ENCODE peak calls at places on chromosome 5, in six cellular contexts. One of them, this sample, is unnamed.

GRCh38 chr5:149940941-149941644 is 3.5 kb downstream of the PDE6A start:
- DNase-seq in lower lobe of right lung: no peak
- DNase-seq in IMR-90: no peak
- DNase-seq in GM23248: no peak
- DNase-seq in dorsolateral prefrontal cortex: no peak
- DNase-seq in CD8-positive, alpha-beta memory T cell: no peak
- DNase-seq in this sample: no peak

GRCh38 chr5:32339198-32339597 is 26.5 kb upstream of the MTMR12 start:
- DNase-seq in CD8-positive, alpha-beta memory T cell: no peak
- DNase-seq in IMR-90: peak
- DNase-seq in lower lobe of right lung: no peak
- DNase-seq in GM23248: peak
- DNase-seq in dorsolateral prefrontal cortex: no peak
- DNase-seq in this sample: no peak

GRCh38 chr5:85893996-85894395 is 723.7 kb upstream of the COX7C start:
- DNase-seq in lower lobe of right lung: no peak
- DNase-seq in GM23248: no peak
- DNase-seq in dorsolateral prefrontal cortex: no peak
- DNase-seq in CD8-positive, alpha-beta memory T cell: no peak
- DNase-seq in IMR-90: no peak
- DNase-seq in this sample: no peak

GRCh38 chr5:112023766-112024165 is 266.8 kb upstream of the NREP start:
- DNase-seq in IMR-90: no peak
- DNase-seq in GM23248: no peak
- DNase-seq in CD8-positive, alpha-beta memory T cell: no peak
- DNase-seq in dorsolateral prefrontal cortex: no peak
- DNase-seq in lower lobe of right lung: no peak
- DNase-seq in this sample: no peak

GRCh38 chr5:42366051-42366450 is 57.2 kb upstream of the GHR start:
- DNase-seq in CD8-positive, alpha-beta memory T cell: no peak
- DNase-seq in IMR-90: no peak
- DNase-seq in dorsolateral prefrontal cortex: no peak
- DNase-seq in GM23248: no peak
- DNase-seq in lower lobe of right lung: no peak
- DNase-seq in this sample: no peak

GRCh38 chr5:73917433-73917832 is 291.4 kb downstream of the ARHGEF28 start:
- DNase-seq in GM23248: no peak
- DNase-seq in CD8-positive, alpha-beta memory T cell: no peak
- DNase-seq in lower lobe of right lung: no peak
- DNase-seq in IMR-90: no peak
- DNase-seq in dorsolateral prefrontal cortex: peak
- DNase-seq in this sample: no peak

GRCh38 chr5:105057001-105057436 is 1494.4 kb upstream of the NUDT12 start:
- DNase-seq in CD8-positive, alpha-beta memory T cell: no peak
- DNase-seq in IMR-90: no peak
- DNase-seq in dorsolateral prefrontal cortex: no peak
- DNase-seq in lower lobe of right lung: no peak
- DNase-seq in GM23248: no peak
- DNase-seq in this sample: no peak

GRCh38 chr5:36552626-36553393 is 53.6 kb upstream of the SLC1A3 start:
- DNase-seq in dorsolateral prefrontal cortex: no peak
- DNase-seq in GM23248: peak
- DNase-seq in CD8-positive, alpha-beta memory T cell: no peak
- DNase-seq in lower lobe of right lung: no peak
- DNase-seq in IMR-90: no peak
- DNase-seq in this sample: no peak

GRCh38 chr5:111779260-111780254 is 22.6 kb upstream of the NREP start:
- DNase-seq in IMR-90: peak
- DNase-seq in dorsolateral prefrontal cortex: no peak
- DNase-seq in GM23248: peak
- DNase-seq in lower lobe of right lung: no peak
- DNase-seq in CD8-positive, alpha-beta memory T cell: no peak
- DNase-seq in this sample: no peak

GRCh38 chr5:180799902-180800801 is 2.5 kb downstream of the MGAT1 start:
- DNase-seq in lower lobe of right lung: no peak
- DNase-seq in GM23248: peak
- DNase-seq in CD8-positive, alpha-beta memory T cell: no peak
- DNase-seq in dorsolateral prefrontal cortex: no peak
- DNase-seq in IMR-90: peak
- DNase-seq in this sample: no peak

GRCh38 chr5:152532714-152533113 is 127.6 kb upstream of the NMUR2 start:
- DNase-seq in IMR-90: peak
- DNase-seq in GM23248: peak
- DNase-seq in CD8-positive, alpha-beta memory T cell: no peak
- DNase-seq in dorsolateral prefrontal cortex: no peak
- DNase-seq in lower lobe of right lung: no peak
- DNase-seq in this sample: no peak

GRCh38 chr5:60479542-60479941 is 220.4 kb downstream of the DEPDC1B start:
- DNase-seq in dorsolateral prefrontal cortex: no peak
- DNase-seq in IMR-90: no peak
- DNase-seq in GM23248: no peak
- DNase-seq in lower lobe of right lung: no peak
- DNase-seq in CD8-positive, alpha-beta memory T cell: no peak
- DNase-seq in this sample: no peak

DNA sequence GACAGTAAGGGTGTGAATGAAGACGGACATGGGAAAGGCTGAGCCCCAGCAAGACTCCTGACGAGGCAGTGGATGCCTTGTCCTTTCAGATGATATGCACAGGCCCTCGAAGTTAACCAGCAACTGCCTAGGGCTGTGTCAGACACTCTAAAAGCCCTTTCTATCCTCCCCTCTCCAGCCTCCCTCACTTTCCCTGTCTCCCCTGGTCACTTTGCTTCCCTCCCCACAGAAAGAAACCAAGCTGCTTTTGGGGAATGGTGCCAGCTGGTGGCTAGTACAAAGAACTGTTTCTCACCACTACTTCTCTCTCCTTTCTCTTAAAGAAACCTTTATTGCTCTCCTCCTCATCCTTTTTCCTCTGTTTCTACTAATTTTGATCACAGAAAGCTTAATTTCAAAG is 21.4 kb downstream of the LHFPL2 start:
- DNase-seq in CD8-positive, alpha-beta memory T cell: no peak
- DNase-seq in dorsolateral prefrontal cortex: no peak
- DNase-seq in GM23248: peak
- DNase-seq in IMR-90: no peak
- DNase-seq in lower lobe of right lung: no peak
- DNase-seq in this sample: no peak
- H3K27ac ChIP-seq in CD8-positive, alpha-beta memory T cell: no peak
- H3K27ac ChIP-seq in dorsolateral prefrontal cortex: no peak
- H3K27ac ChIP-seq in GM23248: no peak
- H3K27ac ChIP-seq in IMR-90: no peak
- H3K27ac ChIP-seq in lower lobe of right lung: no peak
- H3K27ac ChIP-seq in this sample: no peak

DNA sequence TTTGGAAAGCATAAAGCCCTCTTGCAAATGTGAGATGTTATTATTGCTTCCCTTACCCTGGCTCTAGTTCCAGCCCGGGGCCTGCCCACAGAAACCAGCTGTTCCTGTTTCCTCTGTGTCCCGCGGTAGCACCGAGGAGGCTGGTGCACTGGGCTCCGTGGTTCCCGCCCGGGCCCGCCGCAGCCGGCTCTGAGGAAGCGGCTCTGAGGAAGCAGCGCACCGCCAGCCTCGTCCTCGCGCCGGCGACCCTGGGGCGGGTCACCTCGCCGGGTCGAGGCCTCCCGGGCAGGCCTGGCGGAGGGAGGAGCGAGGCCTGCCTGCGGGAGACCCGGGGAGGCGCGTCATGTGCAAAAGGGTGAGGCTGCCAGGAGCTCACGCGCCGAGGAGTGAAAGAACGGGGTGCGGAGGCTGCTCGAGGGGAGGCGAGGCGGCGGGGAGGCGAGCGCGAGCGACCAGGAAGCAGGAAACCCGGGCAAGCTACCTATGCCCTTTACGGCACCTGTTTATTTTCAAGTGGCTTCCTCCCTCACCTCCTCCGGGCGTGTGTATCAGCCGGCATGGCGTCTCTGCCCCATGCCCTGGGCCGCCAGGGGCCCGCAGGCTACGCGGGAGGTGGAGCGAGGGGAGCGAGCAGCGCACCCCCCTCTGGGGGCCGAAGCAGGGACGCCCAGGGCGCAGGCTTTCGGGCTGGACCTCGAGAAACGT is 61.3 kb upstream of the MEGF10 start:
- DNase-seq in dorsolateral prefrontal cortex: peak
- DNase-seq in lower lobe of right lung: peak
- DNase-seq in GM23248: peak
- DNase-seq in IMR-90: peak
- DNase-seq in CD8-positive, alpha-beta memory T cell: peak
- DNase-seq in this sample: peak
- H3K27ac ChIP-seq in dorsolateral prefrontal cortex: no peak
- H3K27ac ChIP-seq in lower lobe of right lung: peak
- H3K27ac ChIP-seq in GM23248: no peak
- H3K27ac ChIP-seq in IMR-90: no peak
- H3K27ac ChIP-seq in CD8-positive, alpha-beta memory T cell: no peak
- H3K27ac ChIP-seq in this sample: peak

GRCh38 chr5:55096860-55097259 is 5.6 kb upstream of the GZMA start:
- DNase-seq in CD8-positive, alpha-beta memory T cell: peak
- DNase-seq in GM23248: no peak
- DNase-seq in dorsolateral prefrontal cortex: no peak
- DNase-seq in lower lobe of right lung: no peak
- DNase-seq in IMR-90: no peak
- DNase-seq in this sample: peak

GRCh38 chr5:55104036-55104767 is 1.8 kb downstream of the GZMA start:
- DNase-seq in IMR-90: no peak
- DNase-seq in GM23248: peak
- DNase-seq in dorsolateral prefrontal cortex: no peak
- DNase-seq in CD8-positive, alpha-beta memory T cell: no peak
- DNase-seq in lower lobe of right lung: no peak
- DNase-seq in this sample: no peak

GRCh38 chr5:55104966-55105701 is 2.7 kb downstream of the GZMA start:
- DNase-seq in GM23248: no peak
- DNase-seq in CD8-positive, alpha-beta memory T cell: no peak
- DNase-seq in IMR-90: no peak
- DNase-seq in lower lobe of right lung: no peak
- DNase-seq in dorsolateral prefrontal cortex: no peak
- DNase-seq in this sample: no peak

GRCh38 chr5:55101556-55102276 is 730 bp upstream of the GZMA start:
- DNase-seq in GM23248: no peak
- DNase-seq in CD8-positive, alpha-beta memory T cell: no peak
- DNase-seq in dorsolateral prefrontal cortex: no peak
- DNase-seq in IMR-90: no peak
- DNase-seq in lower lobe of right lung: no peak
- DNase-seq in this sample: no peak

DNA sequence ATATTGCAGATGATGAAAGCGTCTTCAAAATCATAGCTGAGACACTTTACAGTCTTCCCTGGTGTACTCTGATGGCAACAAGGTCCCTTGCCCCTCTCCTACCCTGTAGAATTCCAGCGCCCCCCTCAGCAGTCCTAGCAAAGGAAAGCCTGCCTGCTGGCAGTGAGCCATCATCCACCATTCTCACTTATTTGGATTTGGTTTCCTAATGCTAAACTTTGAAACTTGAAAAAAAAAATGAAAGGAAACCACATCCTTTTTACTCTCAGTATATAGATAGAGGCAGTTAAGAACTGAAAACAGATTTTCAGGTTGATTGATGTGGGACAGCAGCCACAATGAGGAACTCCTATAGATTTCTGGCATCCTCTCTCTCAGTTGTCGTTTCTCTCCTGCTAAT is at the start of gene GZMA:
- DNase-seq in lower lobe of right lung: no peak
- DNase-seq in GM23248: no peak
- DNase-seq in CD8-positive, alpha-beta memory T cell: peak
- DNase-seq in IMR-90: no peak
- DNase-seq in dorsolateral prefrontal cortex: no peak
- DNase-seq in this sample: peak
- H3K27ac ChIP-seq in lower lobe of right lung: no peak
- H3K27ac ChIP-seq in GM23248: no peak
- H3K27ac ChIP-seq in CD8-positive, alpha-beta memory T cell: peak
- H3K27ac ChIP-seq in IMR-90: no peak
- H3K27ac ChIP-seq in dorsolateral prefrontal cortex: no peak
- H3K27ac ChIP-seq in this sample: no peak

GRCh38 chr5:44385236-44385940 is 3.8 kb downstream of the FGF10 start:
- DNase-seq in GM23248: no peak
- DNase-seq in IMR-90: no peak
- DNase-seq in dorsolateral prefrontal cortex: no peak
- DNase-seq in lower lobe of right lung: no peak
- DNase-seq in CD8-positive, alpha-beta memory T cell: no peak
- DNase-seq in this sample: no peak
- H3K27ac ChIP-seq in GM23248: no peak
- H3K27ac ChIP-seq in IMR-90: no peak
- H3K27ac ChIP-seq in dorsolateral prefrontal cortex: no peak
- H3K27ac ChIP-seq in lower lobe of right lung: no peak
- H3K27ac ChIP-seq in CD8-positive, alpha-beta memory T cell: no peak
- H3K27ac ChIP-seq in this sample: no peak

DNA sequence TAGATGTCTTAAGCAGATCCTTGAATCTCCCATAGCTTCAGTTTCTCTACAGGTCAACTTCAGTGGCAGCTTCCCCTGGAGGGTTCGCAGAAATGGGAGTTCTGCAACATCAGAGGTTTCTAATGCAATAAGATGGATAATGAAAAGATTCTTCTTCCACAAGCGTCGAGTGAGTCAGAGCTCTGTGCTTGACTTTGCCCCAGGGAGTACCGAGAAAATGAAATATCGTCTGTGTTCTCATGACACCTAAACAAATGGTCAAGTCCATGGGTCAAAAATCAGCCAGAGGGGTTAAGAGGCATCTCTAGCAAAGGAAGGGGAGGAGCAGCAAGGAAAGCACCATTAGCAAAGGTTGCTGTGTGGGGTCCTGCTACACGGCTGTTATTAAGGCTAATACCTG is 3.2 kb upstream of the ADRA1B start:
- DNase-seq in GM23248: peak
- DNase-seq in IMR-90: peak
- DNase-seq in dorsolateral prefrontal cortex: no peak
- DNase-seq in CD8-positive, alpha-beta memory T cell: no peak
- DNase-seq in lower lobe of right lung: no peak
- DNase-seq in this sample: no peak
- H3K27ac ChIP-seq in GM23248: peak
- H3K27ac ChIP-seq in IMR-90: no peak
- H3K27ac ChIP-seq in dorsolateral prefrontal cortex: no peak
- H3K27ac ChIP-seq in CD8-positive, alpha-beta memory T cell: no peak
- H3K27ac ChIP-seq in lower lobe of right lung: no peak
- H3K27ac ChIP-seq in this sample: no peak

DNA sequence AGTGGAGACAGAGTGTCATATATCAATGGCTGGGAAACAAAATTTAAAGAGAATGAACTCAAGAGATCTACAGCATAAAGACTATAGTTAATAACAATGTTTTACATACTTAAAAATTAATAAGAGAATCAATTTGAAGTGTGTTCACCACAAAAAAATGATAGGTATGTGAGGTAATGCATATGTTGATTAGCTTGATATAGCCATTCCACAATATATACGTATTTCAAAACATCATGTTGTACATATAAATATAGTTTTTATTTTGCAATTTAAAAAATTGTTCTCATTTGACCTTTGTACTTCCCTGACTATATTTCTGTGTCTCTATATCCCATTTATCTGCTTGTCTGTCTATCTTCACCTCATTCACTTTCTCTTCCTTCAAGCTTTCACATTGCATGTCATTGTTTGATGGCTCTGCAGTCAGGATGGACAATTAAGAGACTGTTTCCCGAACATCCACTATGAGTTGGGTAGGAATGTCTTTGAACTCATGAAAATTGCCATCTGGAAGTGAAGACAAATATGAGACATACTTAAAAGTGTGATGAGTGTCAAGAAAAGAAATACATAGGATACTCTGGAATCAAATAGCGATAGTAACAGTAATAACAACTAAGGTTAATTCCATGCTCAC is 359.9 kb upstream of the ACTBL2 start:
- DNase-seq in IMR-90: no peak
- DNase-seq in dorsolateral prefrontal cortex: no peak
- DNase-seq in lower lobe of right lung: no peak
- DNase-seq in GM23248: no peak
- DNase-seq in CD8-positive, alpha-beta memory T cell: no peak
- DNase-seq in this sample: no peak
- H3K27ac ChIP-seq in IMR-90: peak
- H3K27ac ChIP-seq in dorsolateral prefrontal cortex: no peak
- H3K27ac ChIP-seq in lower lobe of right lung: no peak
- H3K27ac ChIP-seq in GM23248: peak
- H3K27ac ChIP-seq in CD8-positive, alpha-beta memory T cell: no peak
- H3K27ac ChIP-seq in this sample: no peak

GRCh38 chr5:14038341-14038959 is 94.0 kb upstream of the DNAH5 start:
- DNase-seq in GM23248: peak
- DNase-seq in lower lobe of right lung: no peak
- DNase-seq in dorsolateral prefrontal cortex: no peak
- DNase-seq in CD8-positive, alpha-beta memory T cell: no peak
- DNase-seq in IMR-90: peak
- DNase-seq in this sample: no peak
- H3K27ac ChIP-seq in GM23248: peak
- H3K27ac ChIP-seq in lower lobe of right lung: no peak
- H3K27ac ChIP-seq in dorsolateral prefrontal cortex: no peak
- H3K27ac ChIP-seq in CD8-positive, alpha-beta memory T cell: no peak
- H3K27ac ChIP-seq in IMR-90: peak
- H3K27ac ChIP-seq in this sample: no peak

This sample was measured in CD4-positive, alpha-beta T cell.